ENCODE peak calls at places on chromosomes 1 and 21, in ten cellular contexts. E, I, Y, J, P, T, D, W, S and Z are unnamed samples. For H3K27me3, the result is how much of the 10 kb centered on the place peaks cover.

GRCh38 chr1:57848406-57848805 is 424.5 kb upstream of the DAB1 start:
- DNase-seq in D (no peak), T (no peak), S (no peak), J (peak), I (no peak), P (no peak), E (no peak), W (no peak), Y (no peak), Z (peak)

GRCh38 chr1:113433177-113433576 is 42.9 kb downstream of the MAGI3 start:
- DNase-seq in J (no peak), E (no peak), I (no peak), D (no peak), W (no peak), T (no peak), S (no peak), Y (no peak), P (no peak), Z (no peak)

GRCh38 chr1:19620786-19621185 is 23.3 kb upstream of the NBL1 start:
- DNase-seq in Y (no peak), E (no peak), T (no peak), W (no peak), D (no peak), I (no peak), P (no peak), J (no peak), S (no peak), Z (no peak)

GRCh38 chr1:2279210-2279639 is 51.1 kb downstream of the SKI start:
- DNase-seq in W (no peak), T (peak), S (peak), Y (peak), I (peak), E (no peak), P (peak), J (no peak), D (peak), Z (no peak)

GRCh38 chr1:179217943-179218507 is 11.5 kb downstream of the ABL2 start:
- DNase-seq in I (no peak), W (no peak), S (no peak), D (no peak), P (no peak), E (no peak), T (no peak), Y (no peak), J (no peak), Z (peak)

GRCh38 chr1:21750841-21751240 is 32.1 kb downstream of the USP48 start:
- DNase-seq in P (no peak), I (no peak), E (no peak), J (no peak), T (no peak), W (no peak), Y (no peak), D (no peak), S (no peak), Z (no peak)

GRCh38 chr21:31135536-31136184 is 97.4 kb upstream of the KRTAP19-8 start:
- DNase-seq in Y (no peak), T (no peak), S (no peak), D (no peak), W (no peak), J (no peak), E (no peak), P (no peak), I (no peak), Z (no peak)

GRCh38 chr1:35477870-35478269 is 79.3 kb downstream of the KIAA0319L start:
- DNase-seq in E (no peak), Y (no peak), D (no peak), W (no peak), S (no peak), T (no peak), I (no peak), P (no peak), J (no peak), Z (no peak)

GRCh38 chr21:45270306-45270821 is 17.3 kb downstream of the POFUT2 start:
- DNase-seq in I (peak), Y (peak), W (no peak), D (no peak), S (no peak), T (no peak), J (no peak), E (no peak), P (no peak), Z (no peak)

GRCh38 chr1:2554621-2555387 is 1.4 kb upstream of the TNFRSF14 start:
- DNase-seq in W (no peak), E (peak), P (peak), S (no peak), Y (peak), T (no peak), I (no peak), D (no peak), J (no peak), Z (no peak)

GRCh38 chr1:234154320-234155251 is 218.7 kb upstream of the COA6 start:
- DNase-seq in P (no peak), W (peak), J (peak), E (no peak), I (no peak), T (no peak), Y (no peak), D (no peak), S (no peak), Z (peak)

GRCh38 chr1:16978589-16979474 is 1.6 kb downstream of the MFAP2 start:
- DNase-seq in E (no peak), S (no peak), T (no peak), J (no peak), D (peak), W (no peak), Y (no peak), P (peak), I (peak), Z (no peak)

GRCh38 chr1:59455206-59455605 is 158.3 kb downstream of the FGGY start:
- DNase-seq in W (no peak), E (no peak), I (no peak), Y (no peak), D (no peak), P (no peak), S (no peak), T (no peak), J (peak), Z (peak)

GRCh38 chr1:78919150-78919549 is 87.4 kb downstream of the ADGRL4 start:
- DNase-seq in T (no peak), D (no peak), E (no peak), J (no peak), P (no peak), I (no peak), Y (no peak), W (no peak), S (no peak), Z (no peak)

GRCh38 chr1:234781241-234782056 is 171.5 kb upstream of the IRF2BP2 start:
- DNase-seq in Y (no peak), I (no peak), J (no peak), T (no peak), W (peak), D (no peak), P (no peak), E (peak), S (no peak), Z (no peak)

GRCh38 chr1:184596950-184597651 is 157.6 kb downstream of the EDEM3 start:
- DNase-seq in Y (no peak), E (no peak), S (no peak), I (no peak), W (no peak), P (no peak), J (no peak), T (no peak), D (no peak), Z (no peak)

GRCh38 chr1:115677172-115677542 is 35.4 kb downstream of the VANGL1 start:
- DNase-seq in E (no peak), T (no peak), Y (no peak), I (no peak), J (peak), W (no peak), S (no peak), P (no peak), D (no peak), Z (no peak)

GRCh38 chr21:20292280-20292679 is 705.9 kb upstream of the NCAM2 start:
- DNase-seq in D (no peak), P (no peak), S (no peak), I (no peak), E (no peak), J (no peak), W (no peak), T (no peak), Y (no peak), Z (no peak)

GRCh38 chr1:180966744-180967536 is 54.2 kb downstream of the KIAA1614 start:
- DNase-seq in J (no peak), W (no peak), D (no peak), S (no peak), T (no peak), Y (no peak), P (no peak), I (no peak), E (no peak), Z (no peak)

GRCh38 chr21:36504067-36505058 is 24.4 kb upstream of the CLDN14 start:
- DNase-seq in P (peak), J (peak), S (no peak), I (no peak), Y (no peak), D (no peak), E (peak), T (no peak), W (peak), Z (peak)

GRCh38 chr1:27070390-27071048 is 57.9 kb upstream of the TENT5B start:
- DNase-seq in S (no peak), J (peak), Y (no peak), W (no peak), P (no peak), T (no peak), D (no peak), I (no peak), E (no peak), Z (no peak)

GRCh38 chr1:8822383-8823294 is 5.2 kb upstream of the RERE start:
- DNase-seq in I (no peak), W (peak), E (no peak), P (peak), Y (no peak), J (peak), D (peak), S (no peak), T (no peak), Z (peak)

GRCh38 chr1:8733463-8733862 is 84.0 kb downstream of the RERE start:
- DNase-seq in E (no peak), I (no peak), T (no peak), D (no peak), P (no peak), J (peak), W (no peak), S (no peak), Y (no peak), Z (peak)

GRCh38 chr1:11309385-11309784 is 36.4 kb downstream of the UBIAD1 start:
- DNase-seq in Y (no peak), W (no peak), P (no peak), S (no peak), E (no peak), J (no peak), T (no peak), I (no peak), D (no peak), Z (no peak)

DNA sequence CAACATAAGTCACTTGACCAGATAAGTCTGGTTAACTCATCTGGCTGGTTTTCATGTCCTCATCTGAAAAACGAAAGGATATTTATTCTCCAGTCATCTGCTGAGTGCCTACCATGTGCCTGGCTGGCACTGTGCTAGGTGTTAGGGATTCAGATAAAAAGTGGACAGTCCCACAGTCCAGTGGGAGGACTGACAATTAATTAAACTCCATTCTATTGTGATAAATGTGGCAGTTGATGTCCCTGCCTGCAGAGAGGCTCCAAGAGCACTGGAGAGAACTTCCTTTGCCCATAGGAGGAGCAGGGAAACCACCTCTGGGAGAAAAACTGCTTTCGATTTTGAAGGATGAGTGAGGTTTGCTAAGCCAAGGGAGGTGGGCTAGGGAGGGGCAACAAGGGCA is 5.4 kb downstream of the NUAK2 start:
- DNase-seq in T (no peak), S (no peak), E (no peak), P (no peak), D (no peak), I (no peak), Y (no peak), J (no peak), W (no peak), Z (no peak)
- H3K4me3 ChIP-seq in T (no peak), S (no peak), E (peak), P (no peak), D (no peak), I (no peak), Y (no peak), J (no peak), W (no peak), Z (no peak)

GRCh38 chr1:30816211-30817082 is 58.9 kb upstream of the LAPTM5 start:
- DNase-seq in W (no peak), I (peak), Y (no peak), J (peak), S (no peak), D (peak), P (peak), T (peak), E (no peak), Z (peak)
- H3K27me3 ChIP-seq in W (half or more), I (under half), Y (under half), J (under half), S (under half), D (under half), P (under half), T (under half), E (under half), Z (under half)

DNA sequence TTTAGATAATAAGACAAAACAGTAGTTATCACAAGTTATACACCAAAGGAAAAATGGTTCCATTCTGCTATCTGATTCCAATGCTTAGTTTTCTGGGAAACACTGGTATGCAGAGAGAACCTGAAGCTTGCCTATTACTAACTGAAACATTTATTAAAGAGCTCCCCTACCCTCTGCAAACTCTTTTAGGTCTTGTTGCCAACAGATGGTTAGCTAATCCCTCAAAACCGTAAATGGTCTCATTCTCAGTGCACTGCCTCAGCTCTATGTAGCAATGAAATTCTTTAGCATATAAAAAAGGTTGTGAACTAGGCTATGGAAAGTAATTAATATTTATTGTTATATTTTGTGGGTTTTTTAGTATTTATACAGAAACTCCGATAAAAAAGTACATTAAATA is 20.4 kb downstream of the C21orf91 start:
- DNase-seq in Y (no peak), S (no peak), T (no peak), E (no peak), W (no peak), P (no peak), D (no peak), I (no peak), J (no peak), Z (no peak)
- H3K4me3 ChIP-seq in Y (no peak), S (no peak), T (no peak), E (no peak), W (no peak), P (no peak), D (no peak), I (no peak), J (no peak), Z (no peak)

GRCh38 chr1:220369511-220369910 is 97.3 kb upstream of the RAB3GAP2 start:
- DNase-seq in I (no peak), P (no peak), E (no peak), W (no peak), D (no peak), S (no peak), Y (no peak), J (no peak), T (no peak), Z (no peak)

GRCh38 chr1:220370041-220370700 is 97.9 kb upstream of the RAB3GAP2 start:
- DNase-seq in E (no peak), P (no peak), I (no peak), S (no peak), W (no peak), D (no peak), Y (no peak), J (peak), T (no peak), Z (peak)

GRCh38 chr1:220368352-220369265 is 96.4 kb upstream of the RAB3GAP2 start:
- DNase-seq in P (no peak), J (peak), I (no peak), S (no peak), E (no peak), Y (no peak), T (no peak), D (no peak), W (no peak), Z (peak)

GRCh38 chr1:220372451-220372850 is 100.2 kb upstream of the RAB3GAP2 start:
- DNase-seq in J (no peak), I (no peak), Y (no peak), P (no peak), E (no peak), W (no peak), S (no peak), D (no peak), T (no peak), Z (no peak)

GRCh38 chr1:220371324-220371723 is 99.1 kb upstream of the RAB3GAP2 start:
- DNase-seq in J (no peak), D (no peak), I (no peak), P (no peak), E (no peak), Y (no peak), W (no peak), S (no peak), T (no peak), Z (peak)
- H3K27me3 ChIP-seq in J (under half), D (under half), I (under half), P (under half), E (under half), Y (under half), W (under half), S (under half), T (under half), Z (under half)

GRCh38 chr1:203299180-203299579 is 6.1 kb upstream of the BTG2 start:
- DNase-seq in I (no peak), E (no peak), Y (peak), P (no peak), T (no peak), D (no peak), W (no peak), S (peak), J (no peak), Z (no peak)
- H3K4me3 ChIP-seq in I (no peak), E (no peak), Y (no peak), P (no peak), T (no peak), D (no peak), W (no peak), S (no peak), J (no peak), Z (no peak)

GRCh38 chr1:44572572-44572879 is 101.8 kb downstream of the TMEM53 start:
- DNase-seq in W (no peak), E (no peak), P (no peak), Y (no peak), D (no peak), S (no peak), I (no peak), J (no peak), T (no peak), Z (peak)
- H3K27me3 ChIP-seq in W (under half), E (under half), P (under half), Y (under half), D (under half), S (under half), I (under half), J (under half), T (under half), Z (under half)

GRCh38 chr1:42957880-42958487 is 684 bp downstream of the SLC2A1 start:
- DNase-seq in S (no peak), I (peak), Y (peak), J (peak), E (peak), W (no peak), D (peak), P (no peak), T (peak), Z (no peak)

GRCh38 chr1:42955311-42956063 is 3.2 kb downstream of the SLC2A1 start:
- DNase-seq in S (no peak), W (no peak), T (no peak), J (no peak), I (no peak), E (no peak), P (no peak), D (no peak), Y (no peak), Z (no peak)

GRCh38 chr1:42956739-42957138 is 1.9 kb downstream of the SLC2A1 start:
- DNase-seq in D (no peak), J (no peak), Y (no peak), E (no peak), W (no peak), P (no peak), I (no peak), T (no peak), S (no peak), Z (no peak)

GRCh38 chr1:42958488-42959317 is at the start of gene SLC2A1:
- DNase-seq in S (peak), D (peak), I (peak), T (peak), Y (peak), J (peak), W (peak), E (peak), P (peak), Z (peak)

GRCh38 chr1:42957229-42957879 is 1.3 kb downstream of the SLC2A1 start:
- DNase-seq in I (no peak), P (peak), Y (peak), T (no peak), J (no peak), D (no peak), W (no peak), S (no peak), E (peak), Z (no peak)
- H3K4me3 ChIP-seq in I (peak), P (peak), Y (peak), T (peak), J (peak), D (peak), W (peak), S (peak), E (peak), Z (peak)

DNA sequence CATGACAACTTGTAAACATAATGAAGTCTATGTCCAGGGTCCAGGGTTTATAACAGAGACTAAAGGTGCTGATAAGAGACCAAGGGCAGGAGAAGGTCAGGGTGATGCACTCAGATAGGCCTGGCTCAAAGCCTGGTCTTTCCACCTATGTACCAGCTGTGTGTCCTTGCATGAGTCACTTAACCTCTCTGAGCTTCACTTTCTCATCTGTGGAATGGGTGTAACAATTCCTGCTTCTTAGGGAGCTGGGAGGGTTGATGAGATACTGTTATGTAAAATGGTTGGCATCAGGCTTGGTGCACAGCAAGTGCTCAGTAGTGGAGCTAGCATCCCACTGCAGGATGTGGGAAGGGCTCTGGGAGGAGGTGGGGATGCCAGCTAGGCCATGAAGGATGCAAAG is 143.7 kb upstream of the CSF3R start:
- DNase-seq in T (no peak), W (no peak), E (no peak), D (no peak), Y (no peak), P (no peak), I (no peak), J (no peak), S (no peak), Z (no peak)
- H3K27me3 ChIP-seq in T (under half), W (under half), E (under half), D (under half), Y (under half), P (under half), I (under half), J (under half), S (under half), Z (under half)